ENCODE peak calls at places on chromosomes 1 and 21, in five cellular contexts. I is AG04450, K is HCT116, J is lower lobe of right lung, Z is A673. Y is an unnamed sample.

GRCh38 chr1:223718850-223719249 is 6.5 kb downstream of the CAPN2 start:
- DNase-seq in I (no peak), K (no peak), J (no peak), Z (no peak), Y (no peak)

GRCh38 chr1:46171872-46172271 is 3.0 kb upstream of the TSPAN1 start:
- DNase-seq in I (no peak), K (no peak), J (peak; percentile 84), Z (no peak), Y (no peak)

GRCh38 chr1:77134359-77134758 is 84.9 kb downstream of the PIGK start:
- DNase-seq in I (no peak), K (no peak), J (no peak), Z (no peak), Y (no peak)

GRCh38 chr1:907611-908451 is 15.9 kb upstream of the SAMD11 start:
- DNase-seq in I (no peak), K (no peak), J (no peak), Z (no peak), Y (no peak)

GRCh38 chr21:46639489-46640386 is 4.3 kb downstream of the PRMT2 start:
- DNase-seq in I (no peak), K (no peak), J (no peak), Z (peak; percentile 50), Y (peak; percentile 20)

GRCh38 chr1:1402081-1402900 is 3.2 kb upstream of the CCNL2 start:
- DNase-seq in I (peak; percentile 26), K (peak; percentile 52), J (no peak), Z (peak; percentile 76), Y (peak; percentile 51)

GRCh38 chr1:154430903-154431302 is 25.8 kb downstream of the IL6R start:
- DNase-seq in I (no peak), K (no peak), J (no peak), Z (no peak), Y (no peak)

GRCh38 chr1:97893844-97894243 is 27.0 kb downstream of the DPYD start:
- DNase-seq in I (no peak), K (no peak), J (no peak), Z (no peak), Y (no peak)

GRCh38 chr1:247531937-247532336 is 4.3 kb downstream of the OR2C3 start:
- DNase-seq in I (no peak), K (no peak), J (no peak), Z (no peak), Y (peak; percentile 2)

GRCh38 chr1:41673355-41673754 is 188.9 kb upstream of the EDN2 start:
- DNase-seq in I (no peak), K (no peak), J (no peak), Z (no peak), Y (no peak)

GRCh38 chr1:26177182-26177684 is at the start of gene CNKSR1:
- DNase-seq in I (no peak), K (peak; percentile 84), J (peak; percentile 90), Z (no peak), Y (no peak)

GRCh38 chr1:90580176-90580575 is 136.9 kb downstream of the BARHL2 start:
- DNase-seq in I (no peak), K (no peak), J (no peak), Z (peak; percentile 19), Y (no peak)
- H3K27ac ChIP-seq in I (no peak overlapping the region), K (no peak overlapping the region), J (no peak overlapping the region), Z (no peak overlapping the region), Y (no peak overlapping the region)

GRCh38 chr1:16221499-16221898 is 9.0 kb upstream of the ARHGEF19 start:
- DNase-seq in I (no peak), K (no peak), J (no peak), Z (no peak), Y (no peak)

GRCh38 chr1:16226495-16227179 is 10.3 kb downstream of the CPLANE2 start:
- DNase-seq in I (no peak), K (no peak), J (peak; percentile 89), Z (no peak), Y (no peak)

GRCh38 chr1:16220101-16220500 is 7.6 kb upstream of the ARHGEF19 start:
- DNase-seq in I (no peak), K (no peak), J (no peak), Z (no peak), Y (no peak)

GRCh38 chr1:16226129-16226494 is 10.9 kb downstream of the CPLANE2 start:
- DNase-seq in I (no peak), K (no peak), J (no peak), Z (no peak), Y (no peak)

GRCh38 chr1:16224472-16224871 is 12.0 kb upstream of the ARHGEF19 start:
- DNase-seq in I (no peak), K (no peak), J (no peak), Z (no peak), Y (no peak)
- H3K27ac ChIP-seq in I (no peak overlapping the region), K (no peak overlapping the region), J (no peak overlapping the region), Z (no peak overlapping the region), Y (no peak overlapping the region)

GRCh38 chr1:76068542-76068941 is 6.0 kb upstream of the ST6GALNAC3 start:
- DNase-seq in I (no peak), K (no peak), J (no peak), Z (no peak), Y (peak; percentile 37)

GRCh38 chr1:76070538-76070937 is 4.0 kb upstream of the ST6GALNAC3 start:
- DNase-seq in I (no peak), K (no peak), J (no peak), Z (no peak), Y (no peak)

GRCh38 chr1:76065212-76065611 is 9.3 kb upstream of the ST6GALNAC3 start:
- DNase-seq in I (no peak), K (no peak), J (no peak), Z (no peak), Y (no peak)

GRCh38 chr1:76066390-76066789 is 8.2 kb upstream of the ST6GALNAC3 start:
- DNase-seq in I (no peak), K (no peak), J (no peak), Z (no peak), Y (no peak)

DNA sequence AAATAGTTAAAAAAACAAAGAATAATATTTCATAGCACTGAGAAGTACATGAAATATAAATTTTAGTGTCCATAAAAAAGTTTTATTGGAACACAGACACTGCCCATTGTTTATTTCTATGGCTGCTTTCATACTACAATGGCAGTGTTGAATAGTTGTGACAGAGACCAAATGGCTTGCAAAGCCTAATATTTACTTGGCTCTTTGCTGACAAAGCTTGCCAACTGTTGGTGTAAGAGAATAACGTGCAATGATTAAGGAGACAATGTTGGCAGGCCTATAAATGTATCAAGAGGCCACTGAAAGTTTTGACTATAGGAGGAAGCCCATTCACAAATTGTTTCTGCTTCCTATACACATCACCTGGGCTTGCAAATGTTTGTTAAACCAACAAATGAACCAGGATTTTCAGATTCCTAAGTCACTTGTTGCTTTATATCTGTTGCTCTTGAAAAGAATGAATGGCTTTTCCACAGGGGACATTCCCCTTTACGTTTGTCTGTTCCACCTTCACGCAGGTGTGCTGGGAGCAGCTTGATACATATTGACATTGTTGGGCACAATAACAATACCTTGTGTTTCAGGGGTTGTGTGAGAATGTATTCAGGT is 5.5 kb upstream of the ST6GALNAC3 start:
- DNase-seq in I (no peak), K (no peak), J (no peak), Z (no peak), Y (peak; percentile 31)
- H3K27ac ChIP-seq in I (no peak overlapping the region), K (no peak overlapping the region), J (no peak overlapping the region), Z (no peak overlapping the region), Y (peak overlapping the region; percentile 44)

GRCh38 chr1:16276302-16277020 is 39.5 kb upstream of the CPLANE2 start:
- DNase-seq in I (no peak), K (no peak), J (no peak), Z (no peak), Y (no peak)
- H3K27ac ChIP-seq in I (no peak overlapping the region), K (no peak overlapping the region), J (no peak overlapping the region), Z (no peak overlapping the region), Y (no peak overlapping the region)

GRCh38 chr1:94383966-94384408 is 34.2 kb upstream of the ABCD3 start:
- DNase-seq in I (peak; percentile 15), K (no peak), J (no peak), Z (no peak), Y (peak; percentile 93)
- H3K27ac ChIP-seq in I (no peak overlapping the region), K (no peak overlapping the region), J (peak overlapping the region; percentile 56), Z (no peak overlapping the region), Y (peak overlapping the region; percentile 96)

GRCh38 chr1:228030451-228031201 is 23.8 kb downstream of the WNT3A start:
- DNase-seq in I (no peak), K (no peak), J (peak; percentile 41), Z (no peak), Y (no peak)
- H3K27ac ChIP-seq in I (no peak overlapping the region), K (no peak overlapping the region), J (no peak overlapping the region), Z (no peak overlapping the region), Y (no peak overlapping the region)

DNA sequence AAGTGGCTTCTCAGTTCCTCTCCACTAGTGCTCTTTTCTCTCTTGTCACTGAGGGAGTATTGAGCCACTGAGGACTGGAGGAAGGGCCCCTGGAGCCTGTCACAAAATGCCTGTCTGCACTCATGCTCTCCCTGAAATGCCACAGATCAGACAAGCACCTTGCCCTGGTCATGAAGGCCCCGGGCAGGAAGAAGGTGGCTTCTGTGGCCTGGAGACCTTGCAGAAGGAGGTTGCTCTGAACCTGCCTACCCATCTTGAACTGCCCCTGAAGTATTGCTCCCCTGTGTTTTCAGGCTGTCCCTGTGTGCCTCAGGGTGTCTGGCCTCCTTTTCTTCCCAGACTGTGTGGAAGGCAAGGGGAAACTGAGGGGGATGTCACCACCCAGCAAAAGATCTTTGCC is 3.1 kb downstream of the PKP1 start:
- DNase-seq in I (no peak), K (no peak), J (no peak), Z (no peak), Y (no peak)
- H3K27ac ChIP-seq in I (no peak overlapping the region), K (no peak overlapping the region), J (no peak overlapping the region), Z (peak overlapping the region; percentile 96), Y (no peak overlapping the region)

DNA sequence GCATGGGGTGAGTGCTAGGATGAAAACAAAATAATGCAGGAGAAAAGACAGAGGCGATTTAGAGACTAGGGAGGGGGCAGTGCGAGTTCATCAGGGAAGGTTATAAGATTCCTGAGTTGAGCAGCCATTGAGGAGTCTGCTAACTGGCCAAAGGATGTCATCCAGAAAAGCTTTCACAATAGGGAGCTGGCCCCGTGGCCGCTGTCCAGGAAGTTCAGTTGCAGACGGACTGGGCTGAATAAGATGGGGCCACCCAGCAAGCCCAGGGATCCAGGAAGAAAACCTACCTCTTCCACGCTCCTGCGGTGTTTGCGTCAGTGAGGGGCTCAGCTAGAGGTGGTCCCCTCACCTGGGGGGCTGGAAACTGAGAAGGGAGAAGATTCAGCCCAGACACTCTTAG is 4.0 kb upstream of the PKP1 start:
- DNase-seq in I (no peak), K (no peak), J (no peak), Z (no peak), Y (no peak)
- H3K27ac ChIP-seq in I (no peak overlapping the region), K (no peak overlapping the region), J (no peak overlapping the region), Z (no peak overlapping the region), Y (no peak overlapping the region)